ENCODE peak calls at places on chromosomes 5 and 9, in five cellular contexts. Z, E, P, X and H are unnamed samples.

GRCh38 chr9:2809692-2810423 is 34.0 kb downstream of the PUM3 start:
- DNase-seq in Z (peak), E (peak), P (no peak), X (peak), H (peak)

GRCh38 chr5:18745591-18745987 is 1111.3 kb downstream of the TAF11L14 start:
- DNase-seq in P (no peak), E (no peak), Z (no peak), X (peak), H (peak)

GRCh38 chr5:59193616-59194319 is 610.9 kb downstream of the RAB3C start:
- DNase-seq in X (peak), Z (peak), E (peak), P (no peak), H (peak)

GRCh38 chr5:59173568-59173967 is 590.7 kb downstream of the RAB3C start:
- DNase-seq in P (no peak), X (no peak), E (peak), Z (peak), H (peak)

GRCh38 chr5:172891716-172892421 is 57.8 kb downstream of the ERGIC1 start:
- DNase-seq in Z (no peak), X (no peak), P (peak), E (peak), H (peak)

GRCh38 chr5:160083501-160083900 is 35.7 kb downstream of the PWWP2A start:
- DNase-seq in E (no peak), X (peak), Z (no peak), P (no peak), H (peak)

GRCh38 chr5:174101331-174101730 is 55.8 kb downstream of the NSG2 start:
- DNase-seq in P (no peak), E (no peak), Z (no peak), X (no peak), H (no peak)

GRCh38 chr9:98404157-98404695 is 148.8 kb upstream of the TBC1D2 start:
- DNase-seq in X (no peak), Z (no peak), P (no peak), E (no peak), H (no peak)

GRCh38 chr5:66828551-66829421 is 232.6 kb downstream of the MAST4 start:
- DNase-seq in Z (peak), P (peak), E (peak), X (peak), H (peak)

GRCh38 chr9:70409800-70410199 is 4.7 kb downstream of the KLF9 start:
- DNase-seq in P (no peak), E (no peak), Z (peak), X (no peak), H (peak)
- H3K4me3 ChIP-seq in P (no peak), E (peak), Z (peak), X (no peak), H (peak)

DNA sequence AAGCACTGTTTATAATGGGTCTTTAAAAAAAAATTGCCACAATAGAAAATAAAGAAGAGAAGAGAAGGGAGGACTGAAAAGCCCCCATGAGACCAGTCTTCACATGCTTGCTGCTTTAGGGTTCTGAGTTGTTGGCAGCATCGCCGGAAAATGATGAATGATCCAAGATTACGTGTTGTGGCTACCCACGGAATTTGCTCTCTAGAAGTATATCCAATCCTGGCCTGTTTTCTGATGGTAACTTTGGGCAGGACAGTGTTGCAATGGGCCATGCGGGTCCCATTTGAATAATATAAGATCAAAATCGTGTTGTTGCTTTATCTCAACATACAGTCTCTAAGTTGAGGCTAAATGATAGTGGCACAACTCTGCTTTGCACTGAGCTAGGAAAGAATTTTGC is 36.2 kb upstream of the ACO1 start:
- DNase-seq in P (no peak), E (peak), X (no peak), Z (no peak), H (peak)
- H3K4me3 ChIP-seq in P (no peak), E (no peak), X (no peak), Z (no peak), H (no peak)

GRCh38 chr9:112377087-112377486 is 2.8 kb upstream of the HSDL2 start:
- DNase-seq in Z (no peak), E (no peak), X (no peak), P (no peak), H (no peak)

GRCh38 chr9:112380102-112380581 is at the start of gene HSDL2:
- DNase-seq in P (no peak), Z (peak), E (peak), X (peak), H (peak)

GRCh38 chr9:112379177-112380101 is 469 bp upstream of the HSDL2 start:
- DNase-seq in X (peak), E (peak), P (peak), Z (peak), H (peak)

GRCh38 chr9:112378441-112379176 is 1.3 kb upstream of the HSDL2 start:
- DNase-seq in E (no peak), Z (no peak), X (peak), P (no peak), H (peak)

DNA sequence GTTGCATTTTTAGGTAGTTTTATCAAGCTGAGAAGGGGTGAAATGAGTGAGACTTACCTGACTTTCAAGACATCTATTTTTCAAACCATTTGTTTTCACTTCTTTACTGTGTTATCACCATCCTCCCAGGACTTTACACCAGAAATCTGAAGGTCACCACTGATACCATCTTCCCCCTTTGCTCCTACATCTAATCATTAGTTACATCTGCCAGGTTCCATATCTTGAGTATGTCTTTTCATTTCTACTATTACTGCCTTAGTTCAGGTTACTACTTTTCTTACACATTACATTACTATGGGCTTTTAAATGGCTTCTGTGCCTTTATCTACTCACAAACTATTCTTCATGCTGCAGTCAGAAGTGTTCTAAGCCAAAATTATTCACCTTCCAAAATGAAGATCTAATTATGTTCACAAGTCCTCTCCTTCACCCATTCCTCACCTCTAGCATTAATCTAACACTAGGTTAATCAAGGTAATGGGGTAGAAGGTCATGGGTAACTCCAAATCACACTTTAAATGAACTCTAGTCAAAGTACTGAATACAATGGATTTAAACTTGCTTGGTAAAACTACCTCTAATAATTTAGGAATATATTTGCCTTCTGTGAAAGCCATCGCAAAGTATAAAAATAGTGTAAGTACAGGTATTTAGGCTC is 2.1 kb upstream of the HSDL2 start:
- DNase-seq in X (no peak), E (no peak), Z (no peak), P (no peak), H (no peak)
- H3K4me3 ChIP-seq in X (peak), E (peak), Z (peak), P (no peak), H (no peak)

DNA sequence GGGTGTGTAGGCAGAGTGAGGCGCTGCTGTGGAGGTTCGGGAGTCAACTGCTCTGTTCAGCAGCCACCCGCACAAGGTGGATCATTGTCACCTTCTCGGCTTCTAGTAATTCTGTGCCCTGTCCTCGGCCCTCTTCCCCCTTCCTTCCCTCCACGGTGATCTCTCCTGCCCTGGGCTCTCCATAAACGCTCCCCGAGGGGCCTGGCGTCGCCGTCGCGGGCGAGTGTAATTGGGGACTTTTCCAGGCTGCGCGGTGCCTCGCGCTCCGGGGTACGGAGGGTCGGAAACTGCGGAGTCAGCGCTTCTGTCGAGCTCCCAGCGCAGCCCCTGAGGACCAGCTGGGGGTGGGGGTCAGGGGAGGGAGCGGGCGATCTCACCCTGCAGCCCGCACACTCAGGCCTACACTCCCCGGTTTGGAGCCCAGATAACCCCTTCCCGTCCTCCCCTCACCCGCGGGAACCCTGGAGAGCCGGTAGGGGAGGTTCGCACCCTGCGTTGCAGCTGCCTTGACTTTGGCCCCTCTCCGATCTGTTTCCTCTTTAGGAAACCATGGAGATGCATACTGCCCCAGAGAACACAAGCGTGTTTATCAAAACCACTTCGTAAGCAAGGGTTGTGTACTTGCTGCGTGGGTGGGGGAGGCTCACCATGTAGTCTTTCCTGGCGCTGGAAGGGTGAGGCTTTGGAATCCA is 188.3 kb upstream of the ZNF618 start:
- DNase-seq in Z (no peak), E (peak), P (no peak), X (no peak), H (no peak)
- H3K4me3 ChIP-seq in Z (peak), E (no peak), P (no peak), X (no peak), H (no peak)

GRCh38 chr9:137234055-137234697 is 3.5 kb downstream of the SLC34A3 start:
- DNase-seq in E (no peak), P (no peak), X (no peak), Z (no peak), H (no peak)

GRCh38 chr9:137234758-137235423 is 4.2 kb downstream of the SLC34A3 start:
- DNase-seq in E (no peak), Z (no peak), X (no peak), P (no peak), H (no peak)

GRCh38 chr9:137236238-137236935 is 4.7 kb upstream of the TUBB4B start:
- DNase-seq in P (peak), X (peak), E (peak), Z (peak), H (peak)

GRCh38 chr9:137236936-137237421 is 4.1 kb upstream of the TUBB4B start:
- DNase-seq in Z (no peak), E (no peak), X (no peak), P (no peak), H (no peak)

DNA sequence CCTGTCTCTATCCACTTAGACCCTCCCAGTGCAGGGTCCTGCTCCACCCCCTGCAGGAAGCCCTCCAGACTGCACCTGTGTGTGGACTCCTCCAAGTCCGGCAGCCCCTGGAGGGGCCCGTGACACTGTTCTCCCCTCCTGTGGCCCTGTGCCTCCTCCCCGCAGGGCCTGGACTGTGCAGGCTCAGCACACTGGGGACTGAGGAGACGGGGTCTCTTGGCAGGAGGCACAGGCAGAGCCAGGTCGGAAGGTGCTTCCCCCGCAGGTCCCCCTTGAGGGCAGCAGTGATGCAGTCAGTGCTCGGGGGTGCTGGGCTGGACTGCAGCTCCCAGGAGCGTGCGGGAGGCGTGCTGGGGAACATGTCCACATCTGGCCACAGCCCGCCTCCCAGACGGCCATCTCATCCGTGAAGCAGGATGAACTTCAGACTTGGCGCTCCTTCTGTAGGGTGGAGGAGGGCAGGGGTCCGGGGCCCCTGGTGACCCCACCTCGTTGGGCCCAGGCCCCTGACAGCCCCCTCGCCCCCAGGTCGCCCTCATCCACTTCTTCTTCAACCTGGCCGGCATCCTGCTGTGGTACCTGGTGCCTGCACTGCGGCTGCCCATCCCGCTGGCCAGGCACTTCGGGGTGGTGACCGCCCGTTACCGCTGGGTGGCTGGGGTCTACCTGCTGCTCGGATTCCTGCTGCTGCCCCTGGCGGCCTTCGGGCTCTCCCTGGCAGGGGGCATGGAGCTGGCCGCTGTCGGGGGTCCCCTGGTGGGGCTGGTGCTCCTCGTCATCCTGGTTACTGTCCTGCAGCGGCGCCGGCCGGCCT is 4.9 kb downstream of the SLC34A3 start:
- DNase-seq in E (no peak), Z (no peak), P (no peak), X (no peak), H (no peak)
- H3K4me3 ChIP-seq in E (no peak), Z (no peak), P (no peak), X (no peak), H (no peak)